ENCODE peak calls at places on chromosomes 5 and 9, in five cellular contexts. One of them, this sample, is unnamed.

GRCh38 chr9:78826521-78826920 is 529.6 kb downstream of the PSAT1 start:
- DNase-seq in activated CD8-positive, alpha-beta memory T cell treated with anti-CD3 and anti-CD28 coated beads, Interleukin-2, amount 10 ng/mL, durations not matched to agents 7 days and 5 days: no peak
- DNase-seq in hippocampal formation: no peak
- DNase-seq in HuH-7: no peak
- DNase-seq in AML-193: no peak
- DNase-seq in this sample: no peak

GRCh38 chr5:35947085-35947484 is 8.7 kb upstream of the CAPSL start:
- DNase-seq in activated CD8-positive, alpha-beta memory T cell treated with anti-CD3 and anti-CD28 coated beads, Interleukin-2, amount 10 ng/mL, durations not matched to agents 7 days and 5 days: no peak
- DNase-seq in hippocampal formation: no peak
- DNase-seq in HuH-7: no peak
- DNase-seq in AML-193: no peak
- DNase-seq in this sample: no peak

GRCh38 chr9:96651626-96652025 is 3.5 kb downstream of the PRXL2C start:
- DNase-seq in activated CD8-positive, alpha-beta memory T cell treated with anti-CD3 and anti-CD28 coated beads, Interleukin-2, amount 10 ng/mL, durations not matched to agents 7 days and 5 days: no peak
- DNase-seq in hippocampal formation: no peak
- DNase-seq in HuH-7: no peak
- DNase-seq in AML-193: peak
- DNase-seq in this sample: no peak

GRCh38 chr9:130143974-130144373 is 28.2 kb upstream of the NCS1 start:
- DNase-seq in activated CD8-positive, alpha-beta memory T cell treated with anti-CD3 and anti-CD28 coated beads, Interleukin-2, amount 10 ng/mL, durations not matched to agents 7 days and 5 days: no peak
- DNase-seq in hippocampal formation: no peak
- DNase-seq in HuH-7: no peak
- DNase-seq in AML-193: no peak
- DNase-seq in this sample: no peak

GRCh38 chr5:24816206-24816605 is 171.4 kb upstream of the CDH10 start:
- DNase-seq in activated CD8-positive, alpha-beta memory T cell treated with anti-CD3 and anti-CD28 coated beads, Interleukin-2, amount 10 ng/mL, durations not matched to agents 7 days and 5 days: no peak
- DNase-seq in hippocampal formation: no peak
- DNase-seq in HuH-7: no peak
- DNase-seq in AML-193: no peak
- DNase-seq in this sample: no peak

GRCh38 chr5:178113841-178114324 is 551 bp downstream of the N4BP3 start:
- DNase-seq in activated CD8-positive, alpha-beta memory T cell treated with anti-CD3 and anti-CD28 coated beads, Interleukin-2, amount 10 ng/mL, durations not matched to agents 7 days and 5 days: no peak
- DNase-seq in hippocampal formation: no peak
- DNase-seq in HuH-7: no peak
- DNase-seq in AML-193: no peak
- DNase-seq in this sample: no peak

GRCh38 chr9:88661759-88662158 is 126.8 kb downstream of the NXNL2 start:
- DNase-seq in activated CD8-positive, alpha-beta memory T cell treated with anti-CD3 and anti-CD28 coated beads, Interleukin-2, amount 10 ng/mL, durations not matched to agents 7 days and 5 days: no peak
- DNase-seq in hippocampal formation: no peak
- DNase-seq in HuH-7: no peak
- DNase-seq in AML-193: no peak
- DNase-seq in this sample: peak

GRCh38 chr5:61052870-61053269 is 107.9 kb downstream of the NDUFAF2 start:
- DNase-seq in activated CD8-positive, alpha-beta memory T cell treated with anti-CD3 and anti-CD28 coated beads, Interleukin-2, amount 10 ng/mL, durations not matched to agents 7 days and 5 days: no peak
- DNase-seq in hippocampal formation: no peak
- DNase-seq in HuH-7: no peak
- DNase-seq in AML-193: no peak
- DNase-seq in this sample: peak

GRCh38 chr9:126743046-126743445 is 61.8 kb upstream of the ZBTB43 start:
- DNase-seq in activated CD8-positive, alpha-beta memory T cell treated with anti-CD3 and anti-CD28 coated beads, Interleukin-2, amount 10 ng/mL, durations not matched to agents 7 days and 5 days: no peak
- DNase-seq in hippocampal formation: no peak
- DNase-seq in HuH-7: no peak
- DNase-seq in AML-193: no peak
- DNase-seq in this sample: no peak

GRCh38 chr5:126855266-126855665 is 78.3 kb downstream of the LMNB1 start:
- DNase-seq in activated CD8-positive, alpha-beta memory T cell treated with anti-CD3 and anti-CD28 coated beads, Interleukin-2, amount 10 ng/mL, durations not matched to agents 7 days and 5 days: no peak
- DNase-seq in hippocampal formation: no peak
- DNase-seq in HuH-7: no peak
- DNase-seq in AML-193: no peak
- DNase-seq in this sample: no peak

GRCh38 chr9:136896027-136896426 is 9.7 kb downstream of the TRAF2 start:
- DNase-seq in activated CD8-positive, alpha-beta memory T cell treated with anti-CD3 and anti-CD28 coated beads, Interleukin-2, amount 10 ng/mL, durations not matched to agents 7 days and 5 days: no peak
- DNase-seq in hippocampal formation: no peak
- DNase-seq in HuH-7: no peak
- DNase-seq in AML-193: no peak
- DNase-seq in this sample: no peak

GRCh38 chr9:571066-571465 is 270.4 kb upstream of the DMRT1 start:
- DNase-seq in activated CD8-positive, alpha-beta memory T cell treated with anti-CD3 and anti-CD28 coated beads, Interleukin-2, amount 10 ng/mL, durations not matched to agents 7 days and 5 days: no peak
- DNase-seq in hippocampal formation: no peak
- DNase-seq in HuH-7: no peak
- DNase-seq in AML-193: no peak
- DNase-seq in this sample: no peak

GRCh38 chr9:23081377-23081776 is 634.8 kb downstream of the DMRTA1 start:
- DNase-seq in activated CD8-positive, alpha-beta memory T cell treated with anti-CD3 and anti-CD28 coated beads, Interleukin-2, amount 10 ng/mL, durations not matched to agents 7 days and 5 days: no peak
- DNase-seq in hippocampal formation: no peak
- DNase-seq in HuH-7: no peak
- DNase-seq in AML-193: no peak
- DNase-seq in this sample: no peak

GRCh38 chr9:93119953-93120845 is 13.9 kb downstream of the NINJ1 start:
- DNase-seq in activated CD8-positive, alpha-beta memory T cell treated with anti-CD3 and anti-CD28 coated beads, Interleukin-2, amount 10 ng/mL, durations not matched to agents 7 days and 5 days: peak
- DNase-seq in hippocampal formation: peak
- DNase-seq in HuH-7: peak
- DNase-seq in AML-193: peak
- DNase-seq in this sample: peak

GRCh38 chr5:124796495-124796894 is 50.1 kb upstream of the ZNF608 start:
- DNase-seq in activated CD8-positive, alpha-beta memory T cell treated with anti-CD3 and anti-CD28 coated beads, Interleukin-2, amount 10 ng/mL, durations not matched to agents 7 days and 5 days: no peak
- DNase-seq in hippocampal formation: no peak
- DNase-seq in HuH-7: no peak
- DNase-seq in AML-193: no peak
- DNase-seq in this sample: no peak

GRCh38 chr5:74625742-74626241 is 14.7 kb downstream of the ENC1 start:
- DNase-seq in activated CD8-positive, alpha-beta memory T cell treated with anti-CD3 and anti-CD28 coated beads, Interleukin-2, amount 10 ng/mL, durations not matched to agents 7 days and 5 days: no peak
- DNase-seq in hippocampal formation: no peak
- DNase-seq in HuH-7: no peak
- DNase-seq in AML-193: no peak
- DNase-seq in this sample: no peak

GRCh38 chr9:36091028-36091953 is 45.2 kb upstream of the GLIPR2 start:
- DNase-seq in activated CD8-positive, alpha-beta memory T cell treated with anti-CD3 and anti-CD28 coated beads, Interleukin-2, amount 10 ng/mL, durations not matched to agents 7 days and 5 days: no peak
- DNase-seq in hippocampal formation: no peak
- DNase-seq in HuH-7: no peak
- DNase-seq in AML-193: no peak
- DNase-seq in this sample: peak

GRCh38 chr5:4295663-4296339 is 700.2 kb downstream of the IRX1 start:
- DNase-seq in activated CD8-positive, alpha-beta memory T cell treated with anti-CD3 and anti-CD28 coated beads, Interleukin-2, amount 10 ng/mL, durations not matched to agents 7 days and 5 days: no peak
- DNase-seq in hippocampal formation: peak
- DNase-seq in HuH-7: no peak
- DNase-seq in AML-193: no peak
- DNase-seq in this sample: no peak

GRCh38 chr9:133560311-133560710 is 25.8 kb downstream of the ADAMTSL2 start:
- DNase-seq in activated CD8-positive, alpha-beta memory T cell treated with anti-CD3 and anti-CD28 coated beads, Interleukin-2, amount 10 ng/mL, durations not matched to agents 7 days and 5 days: no peak
- DNase-seq in hippocampal formation: no peak
- DNase-seq in HuH-7: no peak
- DNase-seq in AML-193: no peak
- DNase-seq in this sample: no peak

GRCh38 chr9:97398999-97399758 is 12.7 kb upstream of the TDRD7 start:
- DNase-seq in activated CD8-positive, alpha-beta memory T cell treated with anti-CD3 and anti-CD28 coated beads, Interleukin-2, amount 10 ng/mL, durations not matched to agents 7 days and 5 days: peak
- DNase-seq in hippocampal formation: peak
- DNase-seq in HuH-7: peak
- DNase-seq in AML-193: peak
- DNase-seq in this sample: peak

GRCh38 chr9:69594180-69594579 is 78.0 kb downstream of the APBA1 start:
- DNase-seq in activated CD8-positive, alpha-beta memory T cell treated with anti-CD3 and anti-CD28 coated beads, Interleukin-2, amount 10 ng/mL, durations not matched to agents 7 days and 5 days: no peak
- DNase-seq in hippocampal formation: no peak
- DNase-seq in HuH-7: no peak
- DNase-seq in AML-193: no peak
- DNase-seq in this sample: no peak

GRCh38 chr5:119302916-119303897 is 52.6 kb upstream of the TNFAIP8 start:
- DNase-seq in activated CD8-positive, alpha-beta memory T cell treated with anti-CD3 and anti-CD28 coated beads, Interleukin-2, amount 10 ng/mL, durations not matched to agents 7 days and 5 days: no peak
- DNase-seq in hippocampal formation: no peak
- DNase-seq in HuH-7: no peak
- DNase-seq in AML-193: no peak
- DNase-seq in this sample: peak

GRCh38 chr5:94276751-94277150 is 341.7 kb downstream of the KIAA0825 start:
- DNase-seq in activated CD8-positive, alpha-beta memory T cell treated with anti-CD3 and anti-CD28 coated beads, Interleukin-2, amount 10 ng/mL, durations not matched to agents 7 days and 5 days: no peak
- DNase-seq in hippocampal formation: no peak
- DNase-seq in HuH-7: no peak
- DNase-seq in AML-193: no peak
- DNase-seq in this sample: no peak

GRCh38 chr5:108878756-108879155 is 131.1 kb downstream of the FER start:
- DNase-seq in activated CD8-positive, alpha-beta memory T cell treated with anti-CD3 and anti-CD28 coated beads, Interleukin-2, amount 10 ng/mL, durations not matched to agents 7 days and 5 days: no peak
- DNase-seq in hippocampal formation: no peak
- DNase-seq in HuH-7: no peak
- DNase-seq in AML-193: no peak
- DNase-seq in this sample: no peak

GRCh38 chr5:101995585-101995984 is 300.5 kb downstream of the SLCO4C1 start:
- DNase-seq in activated CD8-positive, alpha-beta memory T cell treated with anti-CD3 and anti-CD28 coated beads, Interleukin-2, amount 10 ng/mL, durations not matched to agents 7 days and 5 days: no peak
- DNase-seq in hippocampal formation: no peak
- DNase-seq in HuH-7: no peak
- DNase-seq in AML-193: no peak
- DNase-seq in this sample: no peak

GRCh38 chr9:8382266-8382665 is 582.7 kb upstream of the DMAC1 start:
- DNase-seq in activated CD8-positive, alpha-beta memory T cell treated with anti-CD3 and anti-CD28 coated beads, Interleukin-2, amount 10 ng/mL, durations not matched to agents 7 days and 5 days: no peak
- DNase-seq in hippocampal formation: no peak
- DNase-seq in HuH-7: peak
- DNase-seq in AML-193: no peak
- DNase-seq in this sample: no peak

GRCh38 chr9:129495422-129496186 is 125.3 kb downstream of the C9orf50 start:
- DNase-seq in activated CD8-positive, alpha-beta memory T cell treated with anti-CD3 and anti-CD28 coated beads, Interleukin-2, amount 10 ng/mL, durations not matched to agents 7 days and 5 days: peak
- DNase-seq in hippocampal formation: peak
- DNase-seq in HuH-7: peak
- DNase-seq in AML-193: peak
- DNase-seq in this sample: peak